ENCODE peak calls at places on chromosomes 6 and 20, in four cellular contexts. V is HCT116, W is ovary, Z is stomach. Y is an unnamed sample.

GRCh38 chr20:17594443-17594842 is 24.6 kb downstream of the DSTN start:
- DNase-seq in V (no peak), W (no peak), Z (peak; percentile 87), Y (peak; percentile 67)

GRCh38 chr6:155528982-155529453 is 73.4 kb upstream of the NOX3 start:
- DNase-seq in Z (no peak), W (no peak), V (no peak), Y (peak; percentile 59)

GRCh38 chr20:22001886-22002285 is 296.4 kb downstream of the PAX1 start:
- DNase-seq in Z (no peak), W (no peak), V (no peak), Y (no peak)

GRCh38 chr6:142786476-142786875 is 158.5 kb downstream of the HIVEP2 start:
- DNase-seq in V (no peak), Z (no peak), W (no peak), Y (no peak)

GRCh38 chr6:25962368-25963127 is at the start of gene TRIM38:
- DNase-seq in W (peak; percentile 81), Z (peak; percentile 80), V (peak; percentile 54), Y (peak; percentile 93)

GRCh38 chr6:157656437-157657005 is 166.5 kb upstream of the SNX9 start:
- DNase-seq in Z (no peak), W (no peak), V (no peak), Y (no peak)

GRCh38 chr6:28726569-28727309 is 197.0 kb downstream of the TRIM27 start:
- DNase-seq in Z (no peak), W (no peak), V (no peak), Y (no peak)

GRCh38 chr6:167781066-167781767 is 45.5 kb upstream of the AFDN start:
- DNase-seq in V (no peak), Z (no peak), W (no peak), Y (peak; percentile 32)

GRCh38 chr6:18028332-18028731 is 40.9 kb upstream of the KIF13A start:
- DNase-seq in Z (no peak), V (no peak), W (no peak), Y (no peak)

GRCh38 chr20:60144428-60144827 is 186.2 kb downstream of the CDH26 start:
- DNase-seq in V (no peak), Z (no peak), W (no peak), Y (no peak)

GRCh38 chr6:108771421-108771820 is 76.8 kb upstream of the ARMC2 start:
- DNase-seq in W (no peak), Z (no peak), V (no peak), Y (peak; percentile 78)

GRCh38 chr20:9458075-9458818 is 56.1 kb upstream of the LAMP5 start:
- DNase-seq in Z (peak; percentile 27), V (peak; percentile 10), W (no peak), Y (no peak)

GRCh38 chr6:37482356-37483292 is 17.1 kb downstream of the CCDC167 start:
- DNase-seq in Z (no peak), V (no peak), W (no peak), Y (no peak)

GRCh38 chr6:143136647-143137046 is 76.0 kb downstream of the AIG1 start:
- DNase-seq in V (no peak), Z (no peak), W (no peak), Y (no peak)

GRCh38 chr20:4150095-4150492 is 134.7 kb upstream of the RNF24 start:
- DNase-seq in Z (no peak), W (no peak), V (no peak), Y (peak; percentile 70)

GRCh38 chr6:136695410-136695809 is 96.9 kb downstream of the MAP3K5 start:
- DNase-seq in V (no peak), Z (no peak), W (no peak), Y (no peak)

GRCh38 chr6:71012871-71013456 is 56.1 kb upstream of the B3GAT2 start:
- DNase-seq in W (no peak), Z (no peak), V (peak; percentile 42), Y (no peak)

GRCh38 chr6:10800810-10801209 is 37.5 kb downstream of the MAK start:
- DNase-seq in W (no peak), V (peak; percentile 4), Z (no peak), Y (no peak)

GRCh38 chr20:10303852-10304251 is 85.2 kb downstream of the SNAP25 start:
- DNase-seq in V (no peak), Z (no peak), W (no peak), Y (no peak)

DNA sequence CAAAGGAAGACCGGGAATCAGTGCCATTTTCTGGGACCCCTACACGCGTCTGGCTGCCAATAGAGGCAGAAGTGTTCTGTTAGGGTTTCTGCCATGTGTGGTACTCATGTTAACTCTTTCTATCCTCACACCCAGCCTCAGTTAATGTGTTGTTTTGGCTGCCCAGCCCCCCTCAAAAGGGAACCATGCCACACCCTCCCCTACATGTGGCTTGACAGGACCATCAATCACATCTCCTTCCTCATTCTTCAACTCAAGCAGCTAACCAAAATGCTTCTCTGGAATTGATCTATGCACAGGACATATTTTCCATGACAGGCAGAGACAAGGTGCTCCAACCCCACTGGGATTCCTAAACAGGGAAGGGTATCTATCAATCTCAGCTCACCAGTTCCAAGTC is 22.0 kb downstream of the AHCY start:
- DNase-seq in V (no peak), Z (no peak), W (no peak), Y (no peak)
- TF ChIP-seq POLR2A in V (no peak), Z (no peak), W (no peak), Y (no peak)

DNA sequence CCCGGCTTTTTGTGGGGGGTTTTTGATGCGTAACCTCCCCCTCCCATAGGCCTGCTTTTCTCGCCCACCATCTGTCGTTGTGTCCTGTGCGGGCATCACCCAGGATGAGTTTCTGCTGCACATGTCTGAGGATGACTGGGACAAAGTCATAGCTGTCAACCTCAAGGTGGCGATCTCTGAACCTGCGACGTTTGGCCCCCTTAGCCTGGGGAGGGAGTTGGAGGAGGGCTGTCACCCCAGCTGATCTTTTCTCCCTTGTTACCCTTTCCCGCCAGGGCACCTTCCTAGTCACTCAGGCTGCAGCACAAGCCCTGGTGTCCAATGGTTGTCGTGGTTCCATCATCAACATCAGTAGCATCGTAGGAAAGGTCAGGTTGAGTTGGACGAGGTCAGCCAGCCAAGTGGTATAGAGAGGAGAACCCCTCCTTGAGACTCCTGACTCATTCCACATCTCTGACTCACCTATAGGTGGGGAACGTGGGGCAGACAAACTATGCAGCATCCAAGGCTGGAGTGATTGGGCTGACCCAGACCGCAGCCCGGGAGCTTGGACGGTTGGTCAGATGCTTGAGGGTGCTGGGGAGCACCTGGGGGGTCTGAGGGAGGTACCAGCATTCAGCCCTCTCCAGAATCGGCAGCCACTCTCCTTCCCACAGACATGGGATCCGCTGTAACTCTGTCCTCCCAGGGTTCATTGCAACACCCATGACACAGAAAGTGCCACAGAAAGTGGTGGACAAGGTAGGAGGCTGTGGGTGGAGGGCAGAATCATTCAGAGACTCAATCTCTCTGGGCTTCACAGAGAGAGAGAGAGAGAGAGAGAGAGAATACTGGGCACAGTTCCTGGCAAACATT is 944 bp downstream of the HSD17B8 start:
- DNase-seq in Z (no peak), V (peak; percentile 55), W (no peak), Y (peak; percentile 28)
- TF ChIP-seq POLR2A in Z (no peak), V (no peak), W (no peak), Y (no peak)

GRCh38 chr6:52517502-52518278 is 59.2 kb downstream of the TRAM2 start:
- DNase-seq in V (peak; percentile 80), Z (peak; percentile 73), W (peak; percentile 93), Y (peak; percentile 90)
- TF ChIP-seq POLR2A in V (no peak), Z (no peak), W (peak; percentile 45), Y (no peak)

DNA sequence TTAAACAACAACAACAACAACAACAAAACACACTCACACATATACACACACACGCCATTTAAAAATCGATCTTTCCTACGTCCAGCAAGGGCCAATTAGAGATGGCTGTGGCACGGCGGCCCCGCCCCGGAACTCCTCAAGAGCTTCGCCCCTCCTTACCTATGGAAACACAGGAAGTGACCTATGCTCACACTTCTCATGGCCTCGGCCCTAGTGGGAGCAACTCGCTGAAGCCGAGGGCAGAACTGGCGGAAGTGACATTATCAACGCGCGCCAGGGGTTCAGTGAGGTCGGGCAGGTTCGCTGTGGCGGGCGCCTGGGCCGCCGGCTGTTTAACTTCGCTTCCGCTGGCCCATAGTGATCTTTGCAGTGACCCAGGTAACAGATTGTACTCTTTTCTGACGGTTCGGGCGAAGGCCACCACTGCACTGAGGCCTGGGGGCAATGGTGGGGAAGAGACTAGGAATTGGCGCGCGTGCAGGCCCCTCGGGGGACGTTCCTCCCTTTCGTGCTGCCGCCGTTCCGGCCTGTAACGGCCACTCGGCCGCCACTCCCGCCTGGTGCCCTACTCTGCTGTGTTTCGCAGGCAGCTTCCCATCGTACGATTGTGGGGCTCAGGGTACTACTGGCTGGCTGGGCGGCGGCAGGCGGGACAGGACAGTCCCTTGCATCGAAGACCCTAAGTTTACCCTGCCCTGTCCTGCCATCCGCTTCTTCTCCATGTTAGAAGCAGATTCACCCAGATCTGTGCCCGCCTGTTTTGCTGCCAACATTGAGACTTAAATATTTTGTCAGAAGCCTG is at the start of gene TBP:
- DNase-seq in W (peak; percentile 97), Z (peak; percentile 98), V (peak; percentile 99), Y (peak; percentile 99)
- TF ChIP-seq POLR2A in W (peak; percentile 61), Z (no peak), V (peak; percentile 62), Y (no peak)

DNA sequence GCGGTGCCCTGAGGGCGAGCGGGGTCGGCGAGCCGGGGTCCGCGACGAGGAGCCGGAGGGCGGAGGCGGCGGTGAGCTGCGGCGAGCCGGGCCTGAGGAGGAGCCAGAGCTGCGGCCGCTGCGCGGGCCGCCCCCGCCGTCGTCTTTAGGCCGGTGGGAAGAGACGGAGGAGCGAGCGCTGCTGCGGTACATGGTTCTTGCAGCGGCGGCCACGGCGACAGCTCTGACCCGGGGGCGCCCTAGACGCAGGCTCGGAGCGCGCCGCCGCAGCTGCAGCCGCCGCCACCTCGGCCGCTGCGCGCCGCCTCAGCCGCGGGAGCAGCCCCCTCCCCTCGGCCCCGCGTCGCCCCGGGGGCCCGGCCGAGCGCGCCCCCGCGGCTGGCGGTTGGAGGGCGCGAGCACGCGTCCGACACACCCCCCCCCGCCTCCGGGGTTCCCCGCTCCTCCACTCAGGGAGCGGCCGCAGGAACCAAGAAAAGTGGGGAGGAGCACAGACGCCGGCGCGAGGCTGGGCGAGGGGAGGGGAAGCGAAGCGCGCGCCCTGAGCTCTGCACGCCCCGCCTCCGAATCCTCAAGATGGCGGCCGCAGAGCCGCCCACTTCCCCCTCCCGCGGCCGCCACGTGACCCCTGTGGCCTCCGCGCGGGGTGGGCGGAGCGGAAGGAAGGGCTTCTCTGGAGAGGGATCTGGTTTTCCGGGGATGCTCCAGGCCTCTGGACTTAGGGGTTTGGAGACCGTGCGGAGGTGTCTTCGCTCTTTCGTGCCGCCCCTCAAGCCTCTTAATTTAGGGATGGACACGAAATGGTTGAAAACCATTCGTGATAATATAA is at the start of gene ZNF318:
- DNase-seq in Z (peak; percentile 96), W (peak; percentile 95), V (peak; percentile 90), Y (peak; percentile 95)
- TF ChIP-seq POLR2A in Z (no peak), W (peak; percentile 22), V (peak; percentile 64), Y (no peak)

GRCh38 chr6:73309784-73310502 is 44.1 kb downstream of the DPPA5 start:
- DNase-seq in V (peak; percentile 54), W (peak; percentile 48), Z (peak; percentile 65), Y (no peak)
- TF ChIP-seq POLR2A in V (peak; percentile 86), W (peak; percentile 17), Z (no peak), Y (no peak)

GRCh38 chr20:62623488-62624324 is 18.6 kb upstream of the SLCO4A1 start:
- DNase-seq in Z (peak; percentile 99), W (peak; percentile 96), V (peak; percentile 73), Y (peak; percentile 96)
- TF ChIP-seq POLR2A in Z (peak; percentile 74), W (peak; percentile 22), V (peak; percentile 30), Y (peak; percentile 25)

GRCh38 chr20:19757487-19757972 is 528 bp upstream of the RIN2 start:
- DNase-seq in V (no peak), W (peak; percentile 87), Z (peak; percentile 84), Y (peak; percentile 76)
- TF ChIP-seq POLR2A in V (no peak), W (peak; percentile 30), Z (no peak), Y (no peak)